ENCODE peak calls at places on chromosomes 3 and 15, in four cellular contexts. One of them, this sample, is unnamed.

GRCh38 chr3:16180737-16181134 is 6.3 kb downstream of the GALNT15 start:
- DNase-seq in mucosa of descending colon: no peak
- DNase-seq in choroid plexus epithelial cell: no peak
- DNase-seq in AG09309: no peak
- DNase-seq in this sample: no peak

GRCh38 chr3:155963557-155963956 is 93.1 kb downstream of the GMPS start:
- DNase-seq in mucosa of descending colon: no peak
- DNase-seq in choroid plexus epithelial cell: peak
- DNase-seq in AG09309: no peak
- DNase-seq in this sample: no peak

GRCh38 chr15:25864966-25865365 is 1.8 kb upstream of the ATP10A start:
- DNase-seq in mucosa of descending colon: no peak
- DNase-seq in choroid plexus epithelial cell: no peak
- DNase-seq in AG09309: no peak
- DNase-seq in this sample: no peak

GRCh38 chr3:14806641-14807263 is 12.0 kb upstream of the FGD5 start:
- DNase-seq in mucosa of descending colon: no peak
- DNase-seq in choroid plexus epithelial cell: peak
- DNase-seq in AG09309: no peak
- DNase-seq in this sample: no peak

GRCh38 chr3:94076055-94076454 is 13.2 kb downstream of the NSUN3 start:
- DNase-seq in mucosa of descending colon: no peak
- DNase-seq in choroid plexus epithelial cell: peak
- DNase-seq in AG09309: no peak
- DNase-seq in this sample: no peak

GRCh38 chr3:143337387-143337786 is 217.8 kb downstream of the CHST2 start:
- DNase-seq in mucosa of descending colon: no peak
- DNase-seq in choroid plexus epithelial cell: no peak
- DNase-seq in AG09309: no peak
- DNase-seq in this sample: no peak

GRCh38 chr3:52250122-52250521 is 4.6 kb downstream of the PPM1M start:
- DNase-seq in mucosa of descending colon: peak
- DNase-seq in choroid plexus epithelial cell: no peak
- DNase-seq in AG09309: no peak
- DNase-seq in this sample: no peak

GRCh38 chr15:90501898-90502297 is 27.8 kb upstream of the CRTC3 start:
- DNase-seq in mucosa of descending colon: no peak
- DNase-seq in choroid plexus epithelial cell: no peak
- DNase-seq in AG09309: no peak
- DNase-seq in this sample: no peak

GRCh38 chr3:72318504-72319201 is 529.6 kb downstream of the SHQ1 start:
- DNase-seq in mucosa of descending colon: no peak
- DNase-seq in choroid plexus epithelial cell: no peak
- DNase-seq in AG09309: no peak
- DNase-seq in this sample: no peak

GRCh38 chr3:169256791-169257522 is 406.6 kb downstream of the MECOM start:
- DNase-seq in mucosa of descending colon: no peak
- DNase-seq in choroid plexus epithelial cell: no peak
- DNase-seq in AG09309: no peak
- DNase-seq in this sample: no peak

GRCh38 chr3:148435534-148435933 is 262.2 kb upstream of the AGTR1 start:
- DNase-seq in mucosa of descending colon: no peak
- DNase-seq in choroid plexus epithelial cell: no peak
- DNase-seq in AG09309: no peak
- DNase-seq in this sample: no peak

GRCh38 chr3:10707089-10707983 is 108.7 kb upstream of the SLC6A11 start:
- DNase-seq in mucosa of descending colon: no peak
- DNase-seq in choroid plexus epithelial cell: no peak
- DNase-seq in AG09309: no peak
- DNase-seq in this sample: no peak

GRCh38 chr3:75329713-75330112 is 334.4 kb upstream of the FRG2C start:
- DNase-seq in mucosa of descending colon: no peak
- DNase-seq in choroid plexus epithelial cell: no peak
- DNase-seq in AG09309: no peak
- DNase-seq in this sample: no peak

GRCh38 chr3:149717391-149718056 is 34.8 kb downstream of the COMMD2 start:
- DNase-seq in mucosa of descending colon: no peak
- DNase-seq in choroid plexus epithelial cell: peak
- DNase-seq in AG09309: peak
- DNase-seq in this sample: peak

GRCh38 chr15:70488002-70488605 is 275.3 kb downstream of the UACA start:
- DNase-seq in mucosa of descending colon: peak
- DNase-seq in choroid plexus epithelial cell: peak
- DNase-seq in AG09309: no peak
- DNase-seq in this sample: no peak

GRCh38 chr15:29674661-29675533 is 147.4 kb downstream of the TJP1 start:
- DNase-seq in mucosa of descending colon: peak
- DNase-seq in choroid plexus epithelial cell: no peak
- DNase-seq in AG09309: no peak
- DNase-seq in this sample: no peak

GRCh38 chr15:28984421-28985375 is 98.9 kb downstream of the APBA2 start:
- DNase-seq in mucosa of descending colon: no peak
- DNase-seq in choroid plexus epithelial cell: peak
- DNase-seq in AG09309: no peak
- DNase-seq in this sample: peak

GRCh38 chr3:126848991-126849390 is 133.9 kb upstream of the PLXNA1 start:
- DNase-seq in mucosa of descending colon: no peak
- DNase-seq in choroid plexus epithelial cell: no peak
- DNase-seq in AG09309: no peak
- DNase-seq in this sample: no peak

GRCh38 chr15:88681610-88682221 is 42.9 kb downstream of the ISG20 start:
- DNase-seq in mucosa of descending colon: no peak
- DNase-seq in choroid plexus epithelial cell: no peak
- DNase-seq in AG09309: no peak
- DNase-seq in this sample: no peak

GRCh38 chr15:89514596-89515406 is 18.4 kb upstream of the RHCG start:
- DNase-seq in mucosa of descending colon: no peak
- DNase-seq in choroid plexus epithelial cell: no peak
- DNase-seq in AG09309: no peak
- DNase-seq in this sample: no peak

GRCh38 chr3:26628915-26629314 is 6.3 kb downstream of the LRRC3B start:
- DNase-seq in mucosa of descending colon: no peak
- DNase-seq in choroid plexus epithelial cell: no peak
- DNase-seq in AG09309: no peak
- DNase-seq in this sample: no peak

GRCh38 chr15:62297933-62298332 is 132.8 kb upstream of the C2CD4B start:
- DNase-seq in mucosa of descending colon: no peak
- DNase-seq in choroid plexus epithelial cell: no peak
- DNase-seq in AG09309: no peak
- DNase-seq in this sample: no peak

GRCh38 chr3:186070550-186070949 is 38.3 kb downstream of the ETV5 start:
- DNase-seq in mucosa of descending colon: no peak
- DNase-seq in choroid plexus epithelial cell: no peak
- DNase-seq in AG09309: no peak
- DNase-seq in this sample: no peak

GRCh38 chr3:85725809-85726208 is 767.0 kb downstream of the CADM2 start:
- DNase-seq in mucosa of descending colon: no peak
- DNase-seq in choroid plexus epithelial cell: no peak
- DNase-seq in AG09309: no peak
- DNase-seq in this sample: no peak

GRCh38 chr3:156473341-156473740 is 81.6 kb downstream of the SSR3 start:
- DNase-seq in mucosa of descending colon: no peak
- DNase-seq in choroid plexus epithelial cell: no peak
- DNase-seq in AG09309: no peak
- DNase-seq in this sample: no peak

GRCh38 chr3:150370129-150370602 is 37.9 kb upstream of the TSC22D2 start:
- DNase-seq in mucosa of descending colon: no peak
- DNase-seq in choroid plexus epithelial cell: peak
- DNase-seq in AG09309: peak
- DNase-seq in this sample: peak

GRCh38 chr15:40029979-40030893 is 8.7 kb downstream of the SRP14 start:
- DNase-seq in mucosa of descending colon: peak
- DNase-seq in choroid plexus epithelial cell: peak
- DNase-seq in AG09309: no peak
- DNase-seq in this sample: no peak

GRCh38 chr3:70813306-70813705 is 500.9 kb upstream of the MDFIC2 start:
- DNase-seq in mucosa of descending colon: no peak
- DNase-seq in choroid plexus epithelial cell: no peak
- DNase-seq in AG09309: no peak
- DNase-seq in this sample: no peak

GRCh38 chr15:92880796-92881569 is 19.1 kb upstream of the CHD2 start:
- DNase-seq in mucosa of descending colon: no peak
- DNase-seq in choroid plexus epithelial cell: peak
- DNase-seq in AG09309: no peak
- DNase-seq in this sample: no peak

GRCh38 chr3:37262816-37263393 is 88.5 kb upstream of the LRRFIP2 start:
- DNase-seq in mucosa of descending colon: no peak
- DNase-seq in choroid plexus epithelial cell: peak
- DNase-seq in AG09309: no peak
- DNase-seq in this sample: no peak

GRCh38 chr15:67839358-67839928 is 402 bp downstream of the RNU6-1 start:
- DNase-seq in mucosa of descending colon: no peak
- DNase-seq in choroid plexus epithelial cell: peak
- DNase-seq in AG09309: no peak
- DNase-seq in this sample: no peak

GRCh38 chr15:67836955-67837354 is 2.9 kb downstream of the RNU6-1 start:
- DNase-seq in mucosa of descending colon: no peak
- DNase-seq in choroid plexus epithelial cell: no peak
- DNase-seq in AG09309: no peak
- DNase-seq in this sample: no peak

GRCh38 chr15:67840747-67841634 is 1.1 kb upstream of the RNU6-1 start:
- DNase-seq in mucosa of descending colon: no peak
- DNase-seq in choroid plexus epithelial cell: peak
- DNase-seq in AG09309: no peak
- DNase-seq in this sample: no peak

GRCh38 chr15:67839929-67840746 is at the start of gene RNU6-1:
- DNase-seq in mucosa of descending colon: peak
- DNase-seq in choroid plexus epithelial cell: peak
- DNase-seq in AG09309: peak
- DNase-seq in this sample: peak

DNA sequence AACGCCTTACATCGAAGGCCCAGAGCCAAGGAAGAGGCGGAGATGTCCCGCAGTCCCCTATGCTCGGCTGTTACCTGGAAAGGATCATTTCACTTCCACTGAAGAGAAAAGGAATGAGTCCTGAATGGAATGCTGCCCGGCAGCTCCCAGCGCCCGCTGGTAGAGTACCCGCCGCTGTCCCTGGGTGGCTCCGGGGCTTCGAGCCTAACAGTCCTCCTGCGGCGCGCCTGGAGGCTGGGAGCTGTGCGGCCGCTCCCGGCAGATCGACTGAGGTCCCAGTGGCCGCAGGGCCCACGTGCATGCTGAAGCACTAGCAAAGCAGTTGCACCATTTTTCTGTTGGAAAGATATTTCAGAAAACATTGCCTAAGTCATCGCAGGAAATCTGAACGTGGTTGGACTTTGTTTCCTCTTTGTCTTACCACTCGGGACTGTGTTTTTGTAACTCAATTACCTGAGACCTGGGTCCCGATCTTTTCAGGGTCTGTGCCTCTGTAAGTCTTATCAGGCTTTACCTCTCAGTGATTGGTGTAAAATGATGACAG is 984 bp downstream of the RNU6-1 start:
- DNase-seq in mucosa of descending colon: peak
- DNase-seq in choroid plexus epithelial cell: peak
- DNase-seq in AG09309: no peak
- DNase-seq in this sample: no peak
- H3K4me3 ChIP-seq in mucosa of descending colon: no peak
- H3K4me3 ChIP-seq in choroid plexus epithelial cell: peak
- H3K4me3 ChIP-seq in AG09309: no peak
- H3K4me3 ChIP-seq in this sample: peak

GRCh38 chr15:42011074-42011473 is 9.8 kb downstream of the PLA2G4E start:
- DNase-seq in mucosa of descending colon: no peak
- DNase-seq in choroid plexus epithelial cell: no peak
- DNase-seq in AG09309: no peak
- DNase-seq in this sample: no peak
- TF ChIP-seq CTCF in mucosa of descending colon: no peak
- TF ChIP-seq CTCF in choroid plexus epithelial cell: no peak
- TF ChIP-seq CTCF in AG09309: no peak
- TF ChIP-seq CTCF in this sample: no peak

GRCh38 chr3:174329321-174329720 is 529.8 kb upstream of the NAALADL2 start:
- DNase-seq in mucosa of descending colon: no peak
- DNase-seq in choroid plexus epithelial cell: peak
- DNase-seq in AG09309: peak
- DNase-seq in this sample: no peak
- H3K4me3 ChIP-seq in mucosa of descending colon: no peak
- H3K4me3 ChIP-seq in choroid plexus epithelial cell: no peak
- H3K4me3 ChIP-seq in AG09309: no peak
- H3K4me3 ChIP-seq in this sample: no peak

GRCh38 chr15:61195116-61196002 is 33.7 kb downstream of the RORA start:
- DNase-seq in mucosa of descending colon: no peak
- DNase-seq in choroid plexus epithelial cell: peak
- DNase-seq in AG09309: peak
- DNase-seq in this sample: no peak
- TF ChIP-seq CTCF in mucosa of descending colon: peak
- TF ChIP-seq CTCF in choroid plexus epithelial cell: peak
- TF ChIP-seq CTCF in AG09309: peak
- TF ChIP-seq CTCF in this sample: peak

GRCh38 chr3:113623827-113624226 is 72.6 kb downstream of the USF3 start:
- DNase-seq in mucosa of descending colon: no peak
- DNase-seq in choroid plexus epithelial cell: no peak
- DNase-seq in AG09309: no peak
- DNase-seq in this sample: no peak
- H3K4me3 ChIP-seq in mucosa of descending colon: no peak
- H3K4me3 ChIP-seq in choroid plexus epithelial cell: no peak
- H3K4me3 ChIP-seq in AG09309: no peak
- H3K4me3 ChIP-seq in this sample: no peak